ENCODE peak calls at places on chromosome 21, in eight cellular contexts. B is A549, U is sigmoid colon, X is uterus, M is H1, Q is esophagus squamous epithelium, D is body of pancreas, S is ovary. R is an unnamed sample.

GRCh38 chr21:31930001-31930400 is 57.2 kb downstream of the HUNK start:
- DNase-seq in B (no peak), U (no peak), X (no peak), M (no peak), Q (no peak), D (no peak), S (no peak), R (no peak)

GRCh38 chr21:24941316-24942185 is 665.7 kb downstream of the MRPL39 start:
- DNase-seq in B (no peak), U (no peak), X (no peak), M (no peak), Q (no peak), D (no peak), S (peak; percentile 22), R (no peak)

GRCh38 chr21:34800797-34801518 is 132.2 kb downstream of the CLIC6 start:
- DNase-seq in B (peak; percentile 20), U (no peak), X (no peak), M (no peak), Q (no peak), D (no peak), S (no peak), R (no peak)

GRCh38 chr21:17370750-17371325 is 142.0 kb upstream of the CXADR start:
- DNase-seq in B (no peak), U (no peak), X (no peak), M (no peak), Q (no peak), D (no peak), S (no peak), R (no peak)

GRCh38 chr21:37780991-37781983 is 135.0 kb downstream of the KCNJ6 start:
- DNase-seq in B (no peak), U (no peak), X (no peak), M (no peak), Q (no peak), D (no peak), S (no peak), R (no peak)

GRCh38 chr21:26512664-26513063 is 60.4 kb downstream of the CYYR1 start:
- DNase-seq in B (no peak), U (no peak), X (no peak), M (no peak), Q (no peak), D (no peak), S (no peak), R (no peak)

GRCh38 chr21:18244721-18245486 is at the start of gene CHODL:
- DNase-seq in B (no peak), U (no peak), X (no peak), M (no peak), Q (no peak), D (no peak), S (peak; percentile 9), R (no peak)

GRCh38 chr21:43727571-43728466 is 8.9 kb downstream of the PDXK start:
- DNase-seq in B (peak; percentile 65), U (no peak), X (peak; percentile 53), M (no peak), Q (no peak), D (peak; percentile 49), S (peak; percentile 48), R (peak; percentile 86)

GRCh38 chr21:26098758-26099157 is 71.8 kb downstream of the APP start:
- DNase-seq in B (no peak), U (no peak), X (no peak), M (no peak), Q (no peak), D (no peak), S (no peak), R (no peak)

GRCh38 chr21:14545906-14546480 is at the start of gene SAMSN1:
- DNase-seq in B (no peak), U (peak; percentile 69), X (no peak), M (no peak), Q (peak; percentile 22), D (peak; percentile 64), S (no peak), R (peak; percentile 45)

GRCh38 chr21:31343680-31344480 is at the start of gene TIAM1:
- DNase-seq in B (peak; percentile 4), U (peak; percentile 80), X (no peak), M (peak; percentile 38), Q (no peak), D (peak; percentile 55), S (no peak), R (peak; percentile 33)

GRCh38 chr21:20647603-20648002 is 350.6 kb upstream of the NCAM2 start:
- DNase-seq in B (no peak), U (no peak), X (no peak), M (no peak), Q (no peak), D (no peak), S (no peak), R (no peak)

GRCh38 chr21:20538039-20538658 is 460.1 kb upstream of the NCAM2 start:
- DNase-seq in B (no peak), U (no peak), X (no peak), M (no peak), Q (no peak), D (no peak), S (no peak), R (no peak)

GRCh38 chr21:36563301-36563926 is 83.5 kb upstream of the CLDN14 start:
- DNase-seq in B (no peak), U (no peak), X (no peak), M (no peak), Q (no peak), D (no peak), S (no peak), R (no peak)

GRCh38 chr21:31064803-31065202 is 26.5 kb upstream of the KRTAP19-8 start:
- DNase-seq in B (no peak), U (no peak), X (no peak), M (no peak), Q (no peak), D (no peak), S (no peak), R (no peak)

GRCh38 chr21:44873356-44874239 is at the start of gene PTTG1IP:
- DNase-seq in B (peak; percentile 95), U (peak; percentile 99), X (peak; percentile 98), M (peak; percentile 91), Q (peak; percentile 84), D (peak; percentile 98), S (peak; percentile 98), R (peak; percentile 98)

GRCh38 chr21:44874240-44874496 is 678 bp upstream of the PTTG1IP start:
- DNase-seq in B (no peak), U (no peak), X (no peak), M (no peak), Q (no peak), D (no peak), S (no peak), R (no peak)

GRCh38 chr21:44872266-44872567 is 1.3 kb downstream of the PTTG1IP start:
- DNase-seq in B (no peak), U (no peak), X (no peak), M (no peak), Q (no peak), D (no peak), S (no peak), R (no peak)

GRCh38 chr21:44871576-44872265 is 1.8 kb downstream of the PTTG1IP start:
- DNase-seq in B (peak; percentile 39), U (peak; percentile 77), X (peak; percentile 39), M (no peak), Q (no peak), D (peak; percentile 58), S (peak; percentile 54), R (peak; percentile 57)

GRCh38 chr21:44872568-44873355 is 728 bp downstream of the PTTG1IP start:
- DNase-seq in B (no peak), U (peak; percentile 87), X (peak; percentile 34), M (no peak), Q (no peak), D (peak; percentile 56), S (peak; percentile 41), R (peak; percentile 59)
- H3K4me1 ChIP-seq in B (peaks cover 52% of the 10 kb centered on the region), U (no peaks in the 10 kb centered on the region), X (peaks cover 40% of the 10 kb centered on the region), M (peaks cover 8% of the 10 kb centered on the region), Q (peaks cover 82% of the 10 kb centered on the region), D (peaks cover 60% of the 10 kb centered on the region), S (peaks cover 17% of the 10 kb centered on the region), R (peaks cover 54% of the 10 kb centered on the region)

DNA sequence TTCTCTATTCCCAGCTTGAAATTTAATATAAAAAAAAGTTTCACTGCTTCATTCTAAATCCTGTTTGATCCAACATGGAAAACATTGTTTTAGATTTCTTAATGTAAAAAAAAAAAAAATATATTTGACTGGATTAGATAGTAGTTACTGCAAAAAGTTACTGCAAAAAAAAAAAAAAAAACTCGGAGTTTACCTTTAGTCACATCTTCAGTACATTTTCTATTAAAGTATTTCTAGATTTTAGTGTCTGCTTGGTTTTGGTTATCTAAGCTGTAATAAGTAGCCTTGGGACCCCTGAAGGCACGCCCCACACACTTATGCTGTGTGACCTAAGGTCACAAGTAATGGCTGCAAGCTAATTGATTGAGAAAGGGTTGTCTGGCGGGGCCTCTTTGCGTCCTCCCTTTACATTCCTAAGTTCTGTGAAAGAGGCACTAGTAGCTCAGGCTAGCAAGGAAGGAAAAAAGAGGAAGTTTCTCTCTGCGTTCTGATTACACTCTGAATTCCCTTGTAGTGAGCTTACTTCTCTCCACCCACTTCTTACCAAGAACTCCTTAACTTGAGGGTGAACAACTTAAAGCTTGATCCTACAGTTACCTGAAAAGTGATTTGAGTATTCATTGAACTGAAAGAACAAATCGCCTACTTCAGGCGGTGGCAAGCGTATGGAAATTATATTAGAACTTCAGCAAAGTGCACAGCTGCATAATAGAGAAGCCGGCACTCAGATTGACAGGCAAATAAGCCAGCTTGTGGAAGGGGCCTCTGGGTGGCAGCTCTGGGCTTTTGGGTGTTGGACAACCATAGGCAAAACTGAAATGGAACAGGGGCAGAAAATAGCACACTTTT is 464.2 kb downstream of the USP25 start:
- DNase-seq in B (peak; percentile 81), U (peak; percentile 80), X (peak; percentile 77), M (peak; percentile 27), Q (no peak), D (peak; percentile 29), S (peak; percentile 67), R (peak; percentile 75)
- TF ChIP-seq POLR2A in B (no peak), U (no peak), X (no peak), M (no peak), Q (no peak), D (no peak), S (peak; percentile 9), R (peak; percentile 36)

DNA sequence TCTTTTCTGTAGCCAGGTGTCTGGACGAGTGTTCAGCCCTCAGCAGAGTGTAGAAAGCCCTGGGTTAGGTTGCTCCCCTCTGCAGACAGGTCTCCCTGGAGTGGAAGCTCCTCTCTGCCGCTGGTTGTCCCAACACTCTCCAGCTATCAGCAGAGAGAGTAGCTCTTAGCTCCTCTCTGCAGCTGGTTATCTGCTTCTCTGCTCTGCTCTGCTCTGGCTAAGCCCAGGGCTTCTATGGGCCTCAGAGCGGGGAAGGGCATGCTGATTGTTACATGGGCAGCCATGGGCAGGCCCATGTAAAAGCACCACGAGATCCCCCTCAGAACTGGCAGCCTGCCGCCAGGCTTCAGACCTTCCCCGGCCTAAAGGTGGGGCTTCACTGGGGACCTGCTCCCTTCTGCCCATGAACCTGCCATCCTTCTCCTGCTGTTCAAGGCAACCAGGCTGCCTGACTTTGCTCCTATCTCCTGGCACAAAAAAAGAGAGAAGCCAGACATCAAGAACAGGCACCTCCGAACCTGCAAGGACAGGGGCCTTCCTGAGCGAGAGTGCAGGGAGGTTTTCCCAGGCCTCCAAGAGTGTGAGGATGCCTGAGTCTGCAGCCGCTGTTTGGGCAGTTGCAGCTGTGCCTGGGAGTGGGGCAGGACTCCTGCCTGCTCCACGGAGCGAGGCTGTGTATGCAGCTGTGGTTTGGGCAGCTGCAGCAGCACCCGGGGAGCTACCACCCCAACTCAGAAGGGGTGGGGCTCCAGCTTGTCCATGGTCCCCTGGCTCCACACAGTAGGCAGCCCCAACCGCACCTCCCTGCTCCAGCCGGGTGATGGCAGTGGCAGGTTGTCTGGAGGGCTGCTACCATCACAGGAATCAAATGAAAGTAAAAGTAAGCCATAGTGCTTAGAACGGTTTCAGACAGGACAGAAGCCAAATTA is 973.7 kb downstream of the LTN1 start:
- DNase-seq in B (no peak), U (no peak), X (no peak), M (no peak), Q (no peak), D (peak; percentile 46), S (no peak), R (peak; percentile 18)
- TF ChIP-seq CTCF in B (no peak), U (no peak), X (no peak), M (no peak), Q (no peak), D (peak; percentile 42), S (no peak), R (no peak)

GRCh38 chr21:45291613-45292398 is 4.1 kb upstream of the POFUT2 start:
- DNase-seq in B (no peak), U (peak; percentile 74), X (no peak), M (no peak), Q (no peak), D (no peak), S (peak; percentile 59), R (peak; percentile 40)
- H3K4me1 ChIP-seq in B (peaks cover 15% of the 10 kb centered on the region), U (no peaks in the 10 kb centered on the region), X (peaks cover 29% of the 10 kb centered on the region), M (peaks cover 23% of the 10 kb centered on the region), Q (peaks cover 75% of the 10 kb centered on the region), D (peaks cover 53% of the 10 kb centered on the region), S (peaks cover 33% of the 10 kb centered on the region), R (peaks cover 48% of the 10 kb centered on the region)